ENCODE peak calls at places on chromosomes 13 and 19, in ten cellular contexts. L, I, H, Q, Z, J, M, S, X and A are unnamed samples.

GRCh38 chr19:5900976-5901375 is 2.6 kb downstream of the NDUFA11 start:
- DNase-seq in L (no peak), I (no peak), H (no peak), Q (no peak), Z (no peak), J (no peak), M (no peak), S (no peak), X (no peak), A (no peak)

GRCh38 chr19:47145639-47146486 is 15.2 kb downstream of the SAE1 start:
- DNase-seq in L (no peak), I (no peak), H (no peak), Q (no peak), Z (no peak), J (no peak), M (no peak), S (no peak), X (no peak), A (no peak)

GRCh38 chr19:2239771-2240770 is 3.4 kb downstream of the SF3A2 start:
- DNase-seq in L (peak; percentile 40), I (no peak), H (peak; percentile 61), Q (no peak), Z (no peak), J (no peak), M (no peak), S (peak; percentile 49), X (no peak), A (no peak)

GRCh38 chr13:113669231-113669870 is 2.3 kb downstream of the GRK1 start:
- DNase-seq in L (no peak), I (no peak), H (no peak), Q (no peak), Z (no peak), J (no peak), M (no peak), S (no peak), X (no peak), A (no peak)

GRCh38 chr19:35260694-35261304 is 8.0 kb upstream of the USF2 start:
- DNase-seq in L (no peak), I (no peak), H (no peak), Q (no peak), Z (no peak), J (peak; percentile 33), M (no peak), S (no peak), X (no peak), A (no peak)

GRCh38 chr13:19927117-19927734 is 31.3 kb upstream of the ZMYM2 start:
- DNase-seq in L (no peak), I (peak; percentile 44), H (peak; percentile 15), Q (no peak), Z (peak; percentile 11), J (peak; percentile 10), M (no peak), S (peak; percentile 21), X (no peak), A (peak; percentile 42)

GRCh38 chr13:113902956-113903355 is 39.1 kb upstream of the GAS6 start:
- DNase-seq in L (no peak), I (no peak), H (no peak), Q (no peak), Z (no peak), J (no peak), M (no peak), S (no peak), X (no peak), A (no peak)

GRCh38 chr19:50728084-50728737 is 5.0 kb downstream of the CLEC11A start:
- DNase-seq in L (peak; percentile 93), I (no peak), H (peak; percentile 85), Q (peak; percentile 69), Z (peak; percentile 88), J (peak; percentile 8), M (peak; percentile 40), S (no peak), X (peak; percentile 75), A (no peak)

GRCh38 chr13:29878101-29878500 is 27.7 kb upstream of the UBL3 start:
- DNase-seq in L (no peak), I (no peak), H (peak; percentile 72), Q (no peak), Z (no peak), J (no peak), M (no peak), S (no peak), X (no peak), A (peak; percentile 8)

GRCh38 chr13:33328691-33329090 is 43.1 kb upstream of the STARD13 start:
- DNase-seq in L (no peak), I (peak; percentile 61), H (peak; percentile 31), Q (no peak), Z (no peak), J (no peak), M (no peak), S (no peak), X (no peak), A (no peak)

GRCh38 chr13:113643593-113643992 is 14.4 kb downstream of the ATP4B start:
- DNase-seq in L (no peak), I (peak; percentile 45), H (no peak), Q (no peak), Z (no peak), J (no peak), M (no peak), S (no peak), X (no peak), A (no peak)

GRCh38 chr19:10228393-10228792 is 2.7 kb downstream of the S1PR2 start:
- DNase-seq in L (no peak), I (no peak), H (no peak), Q (no peak), Z (no peak), J (no peak), M (no peak), S (no peak), X (no peak), A (no peak)

GRCh38 chr13:22200469-22200868 is 529.6 kb downstream of the FGF9 start:
- DNase-seq in L (no peak), I (no peak), H (no peak), Q (no peak), Z (no peak), J (no peak), M (no peak), S (no peak), X (no peak), A (no peak)

GRCh38 chr19:3359850-3360493 is 6.4 kb upstream of the NFIC start:
- DNase-seq in L (peak; percentile 42), I (no peak), H (no peak), Q (no peak), Z (peak; percentile 62), J (no peak), M (no peak), S (no peak), X (no peak), A (no peak)